ENCODE peak calls at places on chromosome 9, in eight cellular contexts. D is lung, G is heart left ventricle, Y is fibroblast of pulmonary artery, E is body of pancreas, P is BJ, V is A673, J is heart right ventricle. C is an unnamed sample.

GRCh38 chr9:96599298-96599697 is 20.3 kb downstream of the CDC14B start:
- DNase-seq in D (no peak), Y (peak), P (no peak), E (no peak), J (no peak), G (no peak), V (no peak), C (peak)

GRCh38 chr9:135492886-135493669 is 7.4 kb upstream of the MRPS2 start:
- DNase-seq in E (no peak), V (no peak), J (no peak), D (no peak), Y (no peak), G (no peak), P (no peak), C (no peak)

GRCh38 chr9:115443890-115444289 is 325.9 kb upstream of the TNC start:
- DNase-seq in E (no peak), Y (no peak), J (no peak), G (no peak), D (no peak), V (no peak), P (no peak), C (no peak)

GRCh38 chr9:129402341-129402739 is 218.6 kb downstream of the C9orf50 start:
- DNase-seq in G (no peak), D (no peak), V (no peak), Y (no peak), P (no peak), J (no peak), E (no peak), C (no peak)

GRCh38 chr9:122396622-122397148 is 25.9 kb downstream of the PTGS1 start:
- DNase-seq in V (no peak), Y (no peak), J (no peak), P (no peak), E (no peak), D (no peak), G (no peak), C (peak)

GRCh38 chr9:82548030-82548429 is 514.9 kb downstream of the RASEF start:
- DNase-seq in J (no peak), D (no peak), V (no peak), P (no peak), E (no peak), G (no peak), Y (no peak), C (no peak)

GRCh38 chr9:34612788-34613390 is 992 bp upstream of the RPP25L start:
- DNase-seq in D (peak), V (peak), E (peak), Y (peak), G (peak), P (no peak), J (peak), C (peak)

GRCh38 chr9:95517559-95517933 is 775 bp upstream of the PTCH1 start:
- DNase-seq in G (no peak), P (no peak), J (no peak), D (no peak), Y (no peak), E (no peak), V (no peak), C (no peak)

GRCh38 chr9:72383978-72384709 is 19.1 kb upstream of the ZFAND5 start:
- DNase-seq in P (peak), D (no peak), G (no peak), Y (peak), J (no peak), E (no peak), V (no peak), C (peak)

GRCh38 chr9:123923377-123923776 is 6.5 kb downstream of the DENND1A start:
- DNase-seq in D (no peak), E (no peak), P (no peak), V (no peak), G (no peak), Y (no peak), J (no peak), C (no peak)

GRCh38 chr9:123925820-123926219 is 4.1 kb downstream of the DENND1A start:
- DNase-seq in E (no peak), J (no peak), G (no peak), Y (no peak), P (peak), V (peak), D (no peak), C (peak)

GRCh38 chr9:123924727-123925126 is 5.2 kb downstream of the DENND1A start:
- DNase-seq in J (no peak), G (no peak), V (no peak), P (no peak), E (no peak), Y (no peak), D (no peak), C (no peak)

GRCh38 chr9:123923884-123924283 is 6.0 kb downstream of the DENND1A start:
- DNase-seq in D (no peak), G (no peak), E (no peak), J (no peak), Y (no peak), V (no peak), P (no peak), C (no peak)

DNA sequence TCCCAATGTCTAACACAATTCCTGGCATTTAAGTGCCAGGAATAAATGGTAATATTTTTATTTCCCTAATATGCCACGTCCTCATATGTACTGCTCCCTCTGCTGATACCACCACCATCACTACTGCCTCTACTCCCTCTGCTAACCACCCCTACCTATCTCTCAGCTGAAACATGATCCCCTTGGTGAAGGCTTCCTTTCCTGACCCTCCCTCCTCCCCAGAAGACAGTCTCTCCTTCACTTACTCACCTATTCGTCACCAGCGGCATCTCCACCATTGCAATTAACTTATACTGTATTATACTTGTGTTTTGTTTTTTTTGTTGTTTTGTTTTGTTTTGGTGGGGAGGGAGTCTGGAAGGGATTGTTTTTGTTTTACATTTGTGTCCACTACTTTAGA is 4.8 kb downstream of the DENND1A start:
- DNase-seq in V (no peak), G (no peak), D (no peak), Y (no peak), P (no peak), J (no peak), E (no peak), C (no peak)
- H3K4me3 ChIP-seq in V (no peak), G (no peak), D (no peak), Y (no peak), P (no peak), J (no peak), E (no peak), C (no peak)

GRCh38 chr9:131722260-131722659 is 17.6 kb downstream of the RAPGEF1 start:
- DNase-seq in Y (no peak), D (no peak), V (no peak), P (no peak), E (no peak), J (peak), G (peak), C (no peak)
- TF ChIP-seq CTCF in Y (no peak), D (no peak), V (peak), P (no peak), E (no peak), J (no peak), G (no peak), C (no peak)

GRCh38 chr9:99071313-99072039 is 33.4 kb upstream of the TGFBR1 start:
- DNase-seq in P (no peak), J (peak), Y (no peak), V (no peak), D (no peak), E (no peak), G (peak), C (no peak)
- H3K4me3 ChIP-seq in P (no peak), J (no peak), Y (no peak), V (no peak), D (no peak), E (no peak), G (no peak), C (no peak)

DNA sequence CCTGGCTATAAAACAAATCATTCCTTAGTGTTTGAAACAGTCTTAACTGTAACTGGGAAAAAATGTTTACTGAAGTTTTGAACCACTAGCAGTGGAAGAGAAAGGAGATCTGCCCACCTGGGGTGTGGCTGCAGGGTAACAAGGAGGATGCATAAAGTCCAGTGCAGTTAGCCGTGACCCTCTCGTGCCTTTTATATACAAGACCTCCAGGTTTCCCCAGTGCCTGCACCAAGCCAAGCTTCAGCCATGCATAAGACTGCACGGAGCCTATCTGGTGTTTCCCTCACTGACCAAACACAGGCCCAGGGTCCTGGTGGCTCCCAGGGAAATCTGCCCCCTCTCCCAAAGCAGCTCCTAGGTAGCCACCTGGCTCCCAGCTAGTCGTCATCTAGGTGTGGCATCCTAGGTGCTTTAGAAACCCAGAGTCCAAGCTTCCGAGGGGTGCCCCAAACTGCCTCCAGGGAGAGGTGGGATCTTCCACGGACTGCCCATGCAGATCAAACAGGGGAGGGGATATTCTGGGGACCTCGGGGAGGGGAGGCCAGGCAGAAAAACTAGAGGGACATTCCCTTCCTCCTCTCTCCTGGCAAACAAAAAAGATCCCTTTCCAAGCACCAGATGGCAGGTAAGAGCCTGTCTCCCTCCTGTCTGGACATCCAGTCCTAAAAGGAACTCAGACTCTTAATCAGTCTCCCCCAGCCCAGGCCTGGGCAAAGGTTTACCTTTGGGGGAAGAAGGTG is 2.7 kb downstream of the SHB start:
- DNase-seq in J (no peak), V (no peak), Y (no peak), E (peak), G (no peak), D (no peak), P (no peak), C (no peak)
- TF ChIP-seq CTCF in J (no peak), V (no peak), Y (peak), E (peak), G (no peak), D (no peak), P (peak), C (peak)

C was measured in foreskin fibroblast.